ENCODE peak calls at places on chromosomes 13 and 19, in five cellular contexts. One of them, this sample, is unnamed.

GRCh38 chr13:33869005-33869404 is 51.1 kb downstream of the RFC3 start:
- DNase-seq in naive thymus-derived CD4-positive, alpha-beta T cell: no peak
- DNase-seq in activated naive CD4-positive, alpha-beta T cell treated with Interleukin-2 at 50 U/mL for 16 hours: no peak
- DNase-seq in NCI-H1417: no peak
- DNase-seq in stimulated activated CD8-positive, alpha-beta memory T cell treated with anti-CD3 and anti-CD28 coated beads, Interleukin-15, amount 100 ng/mL, for 24 hours: no peak
- DNase-seq in this sample: no peak

GRCh38 chr19:3115411-3115810 is 20.4 kb upstream of the GNA15 start:
- DNase-seq in naive thymus-derived CD4-positive, alpha-beta T cell: no peak
- DNase-seq in activated naive CD4-positive, alpha-beta T cell treated with Interleukin-2 at 50 U/mL for 16 hours: no peak
- DNase-seq in NCI-H1417: no peak
- DNase-seq in stimulated activated CD8-positive, alpha-beta memory T cell treated with anti-CD3 and anti-CD28 coated beads, Interleukin-15, amount 100 ng/mL, for 24 hours: no peak
- DNase-seq in this sample: no peak

GRCh38 chr19:8373867-8374813 is 10.2 kb downstream of the ANGPTL4 start:
- DNase-seq in naive thymus-derived CD4-positive, alpha-beta T cell: no peak
- DNase-seq in activated naive CD4-positive, alpha-beta T cell treated with Interleukin-2 at 50 U/mL for 16 hours: no peak
- DNase-seq in NCI-H1417: no peak
- DNase-seq in stimulated activated CD8-positive, alpha-beta memory T cell treated with anti-CD3 and anti-CD28 coated beads, Interleukin-15, amount 100 ng/mL, for 24 hours: no peak
- DNase-seq in this sample: no peak

GRCh38 chr19:46383846-46384245 is 29.5 kb downstream of the CCDC8 start:
- DNase-seq in naive thymus-derived CD4-positive, alpha-beta T cell: no peak
- DNase-seq in activated naive CD4-positive, alpha-beta T cell treated with Interleukin-2 at 50 U/mL for 16 hours: no peak
- DNase-seq in NCI-H1417: no peak
- DNase-seq in stimulated activated CD8-positive, alpha-beta memory T cell treated with anti-CD3 and anti-CD28 coated beads, Interleukin-15, amount 100 ng/mL, for 24 hours: no peak
- DNase-seq in this sample: no peak

GRCh38 chr19:19643158-19644053 is at the start of gene GMIP:
- DNase-seq in naive thymus-derived CD4-positive, alpha-beta T cell: peak; percentile 89
- DNase-seq in activated naive CD4-positive, alpha-beta T cell treated with Interleukin-2 at 50 U/mL for 16 hours: peak; percentile 85
- DNase-seq in NCI-H1417: peak; percentile 80
- DNase-seq in stimulated activated CD8-positive, alpha-beta memory T cell treated with anti-CD3 and anti-CD28 coated beads, Interleukin-15, amount 100 ng/mL, for 24 hours: peak; percentile 75
- DNase-seq in this sample: peak; percentile 64

GRCh38 chr19:56084835-56085536 is 36.1 kb downstream of the ZNF787 start:
- DNase-seq in naive thymus-derived CD4-positive, alpha-beta T cell: no peak
- DNase-seq in activated naive CD4-positive, alpha-beta T cell treated with Interleukin-2 at 50 U/mL for 16 hours: no peak
- DNase-seq in NCI-H1417: no peak
- DNase-seq in stimulated activated CD8-positive, alpha-beta memory T cell treated with anti-CD3 and anti-CD28 coated beads, Interleukin-15, amount 100 ng/mL, for 24 hours: no peak
- DNase-seq in this sample: no peak

GRCh38 chr13:86282450-86282849 is 483.2 kb upstream of the SLITRK6 start:
- DNase-seq in naive thymus-derived CD4-positive, alpha-beta T cell: no peak
- DNase-seq in activated naive CD4-positive, alpha-beta T cell treated with Interleukin-2 at 50 U/mL for 16 hours: no peak
- DNase-seq in NCI-H1417: no peak
- DNase-seq in stimulated activated CD8-positive, alpha-beta memory T cell treated with anti-CD3 and anti-CD28 coated beads, Interleukin-15, amount 100 ng/mL, for 24 hours: no peak
- DNase-seq in this sample: no peak

GRCh38 chr19:10454267-10454666 is 33.9 kb downstream of the PDE4A start:
- DNase-seq in naive thymus-derived CD4-positive, alpha-beta T cell: no peak
- DNase-seq in activated naive CD4-positive, alpha-beta T cell treated with Interleukin-2 at 50 U/mL for 16 hours: no peak
- DNase-seq in NCI-H1417: peak; percentile 44
- DNase-seq in stimulated activated CD8-positive, alpha-beta memory T cell treated with anti-CD3 and anti-CD28 coated beads, Interleukin-15, amount 100 ng/mL, for 24 hours: no peak
- DNase-seq in this sample: no peak

GRCh38 chr19:17406039-17406886 is 833 bp upstream of the BST2 start:
- DNase-seq in naive thymus-derived CD4-positive, alpha-beta T cell: no peak
- DNase-seq in activated naive CD4-positive, alpha-beta T cell treated with Interleukin-2 at 50 U/mL for 16 hours: peak; percentile 13
- DNase-seq in NCI-H1417: no peak
- DNase-seq in stimulated activated CD8-positive, alpha-beta memory T cell treated with anti-CD3 and anti-CD28 coated beads, Interleukin-15, amount 100 ng/mL, for 24 hours: no peak
- DNase-seq in this sample: no peak

GRCh38 chr13:99792079-99792921 is 179.3 kb downstream of the ZIC5 start:
- DNase-seq in naive thymus-derived CD4-positive, alpha-beta T cell: no peak
- DNase-seq in activated naive CD4-positive, alpha-beta T cell treated with Interleukin-2 at 50 U/mL for 16 hours: no peak
- DNase-seq in NCI-H1417: no peak
- DNase-seq in stimulated activated CD8-positive, alpha-beta memory T cell treated with anti-CD3 and anti-CD28 coated beads, Interleukin-15, amount 100 ng/mL, for 24 hours: no peak
- DNase-seq in this sample: no peak

GRCh38 chr19:38544569-38545315 is 73.0 kb downstream of the MAP4K1 start:
- DNase-seq in naive thymus-derived CD4-positive, alpha-beta T cell: peak; percentile 60
- DNase-seq in activated naive CD4-positive, alpha-beta T cell treated with Interleukin-2 at 50 U/mL for 16 hours: no peak
- DNase-seq in NCI-H1417: no peak
- DNase-seq in stimulated activated CD8-positive, alpha-beta memory T cell treated with anti-CD3 and anti-CD28 coated beads, Interleukin-15, amount 100 ng/mL, for 24 hours: no peak
- DNase-seq in this sample: no peak

GRCh38 chr13:97222934-97223710 is 989 bp downstream of the MBNL2 start:
- DNase-seq in naive thymus-derived CD4-positive, alpha-beta T cell: no peak
- DNase-seq in activated naive CD4-positive, alpha-beta T cell treated with Interleukin-2 at 50 U/mL for 16 hours: no peak
- DNase-seq in NCI-H1417: peak; percentile 62
- DNase-seq in stimulated activated CD8-positive, alpha-beta memory T cell treated with anti-CD3 and anti-CD28 coated beads, Interleukin-15, amount 100 ng/mL, for 24 hours: no peak
- DNase-seq in this sample: no peak

GRCh38 chr13:26977541-26977940 is 194.1 kb downstream of the USP12 start:
- DNase-seq in naive thymus-derived CD4-positive, alpha-beta T cell: no peak
- DNase-seq in activated naive CD4-positive, alpha-beta T cell treated with Interleukin-2 at 50 U/mL for 16 hours: no peak
- DNase-seq in NCI-H1417: no peak
- DNase-seq in stimulated activated CD8-positive, alpha-beta memory T cell treated with anti-CD3 and anti-CD28 coated beads, Interleukin-15, amount 100 ng/mL, for 24 hours: no peak
- DNase-seq in this sample: no peak

GRCh38 chr13:75762967-75763366 is 126.8 kb downstream of the LMO7 start:
- DNase-seq in naive thymus-derived CD4-positive, alpha-beta T cell: no peak
- DNase-seq in activated naive CD4-positive, alpha-beta T cell treated with Interleukin-2 at 50 U/mL for 16 hours: no peak
- DNase-seq in NCI-H1417: no peak
- DNase-seq in stimulated activated CD8-positive, alpha-beta memory T cell treated with anti-CD3 and anti-CD28 coated beads, Interleukin-15, amount 100 ng/mL, for 24 hours: no peak
- DNase-seq in this sample: no peak

GRCh38 chr13:59483441-59484116 is 680.1 kb downstream of the DIAPH3 start:
- DNase-seq in naive thymus-derived CD4-positive, alpha-beta T cell: no peak
- DNase-seq in activated naive CD4-positive, alpha-beta T cell treated with Interleukin-2 at 50 U/mL for 16 hours: no peak
- DNase-seq in NCI-H1417: no peak
- DNase-seq in stimulated activated CD8-positive, alpha-beta memory T cell treated with anti-CD3 and anti-CD28 coated beads, Interleukin-15, amount 100 ng/mL, for 24 hours: no peak
- DNase-seq in this sample: no peak